ENCODE peak calls at places on chromosome 18, in nine cellular contexts. One of them, this sample, is unnamed.
A peak's percentile ranks its signal among the peaks of the same experiment; 100 is the strongest.

GRCh38 chr18:55968550-55968949 is 380.6 kb upstream of the TCF4 start:
- DNase-seq in fibroblast of pulmonary artery: no peak
- DNase-seq in NCI-H1092: no peak
- DNase-seq in GM12891: no peak
- DNase-seq in MCF 10A: peak; percentile 23
- DNase-seq in HEK293T: no peak
- DNase-seq in hypothalamus: no peak
- DNase-seq in non-pigmented ciliary epithelial cell: no peak
- DNase-seq in tibial artery: no peak
- DNase-seq in this sample: no peak

GRCh38 chr18:26455639-26456038 is 92.7 kb downstream of the KCTD1 start:
- DNase-seq in hypothalamus: no peak
- DNase-seq in GM12891: no peak
- DNase-seq in tibial artery: no peak
- DNase-seq in NCI-H1092: no peak
- DNase-seq in non-pigmented ciliary epithelial cell: no peak
- DNase-seq in HEK293T: no peak
- DNase-seq in MCF 10A: no peak
- DNase-seq in fibroblast of pulmonary artery: no peak
- DNase-seq in this sample: no peak

GRCh38 chr18:66872277-66872676 is 268.4 kb upstream of the CDH19 start:
- DNase-seq in non-pigmented ciliary epithelial cell: no peak
- DNase-seq in MCF 10A: peak; percentile 24
- DNase-seq in HEK293T: no peak
- DNase-seq in hypothalamus: no peak
- DNase-seq in tibial artery: no peak
- DNase-seq in fibroblast of pulmonary artery: peak; percentile 41
- DNase-seq in NCI-H1092: peak; percentile 3
- DNase-seq in GM12891: no peak
- DNase-seq in this sample: peak; percentile 12

GRCh38 chr18:62919109-62919838 is 203.9 kb downstream of the PHLPP1 start:
- DNase-seq in fibroblast of pulmonary artery: no peak
- DNase-seq in non-pigmented ciliary epithelial cell: no peak
- DNase-seq in MCF 10A: no peak
- DNase-seq in GM12891: no peak
- DNase-seq in tibial artery: no peak
- DNase-seq in HEK293T: no peak
- DNase-seq in hypothalamus: no peak
- DNase-seq in NCI-H1092: no peak
- DNase-seq in this sample: no peak

GRCh38 chr18:68234115-68234514 is 480.8 kb downstream of the TMX3 start:
- DNase-seq in HEK293T: no peak
- DNase-seq in GM12891: no peak
- DNase-seq in MCF 10A: no peak
- DNase-seq in hypothalamus: no peak
- DNase-seq in NCI-H1092: no peak
- DNase-seq in tibial artery: no peak
- DNase-seq in fibroblast of pulmonary artery: peak; percentile 23
- DNase-seq in non-pigmented ciliary epithelial cell: no peak
- DNase-seq in this sample: no peak

GRCh38 chr18:51151568-51152511 is 45.6 kb downstream of the MEX3C start:
- DNase-seq in hypothalamus: no peak
- DNase-seq in non-pigmented ciliary epithelial cell: no peak
- DNase-seq in fibroblast of pulmonary artery: no peak
- DNase-seq in MCF 10A: no peak
- DNase-seq in tibial artery: no peak
- DNase-seq in GM12891: no peak
- DNase-seq in NCI-H1092: no peak
- DNase-seq in HEK293T: no peak
- DNase-seq in this sample: peak; percentile 57

GRCh38 chr18:12003894-12004293 is 22.6 kb downstream of the IMPA2 start:
- DNase-seq in HEK293T: no peak
- DNase-seq in non-pigmented ciliary epithelial cell: no peak
- DNase-seq in fibroblast of pulmonary artery: no peak
- DNase-seq in NCI-H1092: no peak
- DNase-seq in tibial artery: no peak
- DNase-seq in hypothalamus: no peak
- DNase-seq in MCF 10A: no peak
- DNase-seq in GM12891: no peak
- DNase-seq in this sample: no peak

GRCh38 chr18:55589625-55590291 is 1.8 kb upstream of the TCF4 start:
- DNase-seq in MCF 10A: peak; percentile 94
- DNase-seq in NCI-H1092: peak; percentile 97
- DNase-seq in fibroblast of pulmonary artery: peak; percentile 98
- DNase-seq in non-pigmented ciliary epithelial cell: peak; percentile 78
- DNase-seq in hypothalamus: peak; percentile 75
- DNase-seq in tibial artery: peak; percentile 98
- DNase-seq in HEK293T: peak; percentile 80
- DNase-seq in GM12891: peak; percentile 66
- DNase-seq in this sample: peak; percentile 77

GRCh38 chr18:36662000-36662399 is 166.8 kb downstream of the TPGS2 start:
- DNase-seq in HEK293T: no peak
- DNase-seq in GM12891: no peak
- DNase-seq in MCF 10A: peak; percentile 31
- DNase-seq in NCI-H1092: peak; percentile 9
- DNase-seq in fibroblast of pulmonary artery: peak; percentile 30
- DNase-seq in hypothalamus: no peak
- DNase-seq in tibial artery: no peak
- DNase-seq in non-pigmented ciliary epithelial cell: no peak
- DNase-seq in this sample: no peak

GRCh38 chr18:75111673-75112485 is 97.1 kb downstream of the PTGR3 start:
- DNase-seq in HEK293T: no peak
- DNase-seq in MCF 10A: peak; percentile 19
- DNase-seq in hypothalamus: no peak
- DNase-seq in non-pigmented ciliary epithelial cell: no peak
- DNase-seq in GM12891: no peak
- DNase-seq in fibroblast of pulmonary artery: no peak
- DNase-seq in tibial artery: no peak
- DNase-seq in NCI-H1092: no peak
- DNase-seq in this sample: no peak

GRCh38 chr18:13137041-13137938 is 81.3 kb upstream of the LDLRAD4 start:
- DNase-seq in fibroblast of pulmonary artery: peak; percentile 17
- DNase-seq in GM12891: peak; percentile 52
- DNase-seq in tibial artery: no peak
- DNase-seq in non-pigmented ciliary epithelial cell: no peak
- DNase-seq in NCI-H1092: no peak
- DNase-seq in hypothalamus: no peak
- DNase-seq in HEK293T: no peak
- DNase-seq in MCF 10A: no peak
- DNase-seq in this sample: peak; percentile 78

GRCh38 chr18:71450258-71450657 is 1093.9 kb downstream of the CBLN2 start:
- DNase-seq in GM12891: no peak
- DNase-seq in HEK293T: no peak
- DNase-seq in MCF 10A: no peak
- DNase-seq in hypothalamus: no peak
- DNase-seq in tibial artery: no peak
- DNase-seq in NCI-H1092: peak; percentile 48
- DNase-seq in non-pigmented ciliary epithelial cell: no peak
- DNase-seq in fibroblast of pulmonary artery: no peak
- DNase-seq in this sample: no peak

GRCh38 chr18:24538421-24539264 is 78.2 kb downstream of the HRH4 start:
- DNase-seq in tibial artery: no peak
- DNase-seq in GM12891: no peak
- DNase-seq in MCF 10A: no peak
- DNase-seq in non-pigmented ciliary epithelial cell: no peak
- DNase-seq in hypothalamus: no peak
- DNase-seq in HEK293T: peak; percentile 42
- DNase-seq in NCI-H1092: no peak
- DNase-seq in fibroblast of pulmonary artery: no peak
- DNase-seq in this sample: no peak

GRCh38 chr18:22493940-22494339 is 76.2 kb upstream of the CTAGE1 start:
- DNase-seq in tibial artery: no peak
- DNase-seq in GM12891: no peak
- DNase-seq in fibroblast of pulmonary artery: peak; percentile 37
- DNase-seq in NCI-H1092: no peak
- DNase-seq in non-pigmented ciliary epithelial cell: no peak
- DNase-seq in hypothalamus: no peak
- DNase-seq in MCF 10A: no peak
- DNase-seq in HEK293T: no peak
- DNase-seq in this sample: no peak

GRCh38 chr18:9827856-9828793 is 57.6 kb upstream of the TXNDC2 start:
- DNase-seq in HEK293T: no peak
- DNase-seq in NCI-H1092: no peak
- DNase-seq in hypothalamus: no peak
- DNase-seq in GM12891: no peak
- DNase-seq in MCF 10A: peak; percentile 100
- DNase-seq in non-pigmented ciliary epithelial cell: peak; percentile 98
- DNase-seq in fibroblast of pulmonary artery: peak; percentile 99
- DNase-seq in tibial artery: peak; percentile 72
- DNase-seq in this sample: no peak

GRCh38 chr18:48038636-48039035 is 108.2 kb upstream of the SMAD2 start:
- DNase-seq in fibroblast of pulmonary artery: no peak
- DNase-seq in NCI-H1092: no peak
- DNase-seq in tibial artery: peak; percentile 20
- DNase-seq in non-pigmented ciliary epithelial cell: no peak
- DNase-seq in GM12891: no peak
- DNase-seq in MCF 10A: no peak
- DNase-seq in HEK293T: no peak
- DNase-seq in hypothalamus: no peak
- DNase-seq in this sample: no peak

GRCh38 chr18:2970344-2970743 is 42.6 kb downstream of the LPIN2 start:
- DNase-seq in MCF 10A: no peak
- DNase-seq in tibial artery: no peak
- DNase-seq in hypothalamus: no peak
- DNase-seq in HEK293T: no peak
- DNase-seq in GM12891: no peak
- DNase-seq in fibroblast of pulmonary artery: no peak
- DNase-seq in non-pigmented ciliary epithelial cell: no peak
- DNase-seq in NCI-H1092: no peak
- DNase-seq in this sample: no peak

GRCh38 chr18:28718696-28719095 is 541.8 kb upstream of the CDH2 start:
- DNase-seq in tibial artery: no peak
- DNase-seq in non-pigmented ciliary epithelial cell: no peak
- DNase-seq in hypothalamus: no peak
- DNase-seq in HEK293T: no peak
- DNase-seq in fibroblast of pulmonary artery: no peak
- DNase-seq in GM12891: no peak
- DNase-seq in MCF 10A: no peak
- DNase-seq in NCI-H1092: no peak
- DNase-seq in this sample: no peak

GRCh38 chr18:80159713-80160636 is 50.9 kb downstream of the ADNP2 start:
- DNase-seq in MCF 10A: no peak
- DNase-seq in fibroblast of pulmonary artery: peak; percentile 51
- DNase-seq in NCI-H1092: no peak
- DNase-seq in HEK293T: no peak
- DNase-seq in non-pigmented ciliary epithelial cell: no peak
- DNase-seq in tibial artery: no peak
- DNase-seq in hypothalamus: no peak
- DNase-seq in GM12891: peak; percentile 61
- DNase-seq in this sample: peak; percentile 55

GRCh38 chr18:36181898-36182506 is 5.3 kb upstream of the MOCOS start:
- DNase-seq in GM12891: no peak
- DNase-seq in hypothalamus: no peak
- DNase-seq in HEK293T: no peak
- DNase-seq in non-pigmented ciliary epithelial cell: no peak
- DNase-seq in tibial artery: no peak
- DNase-seq in MCF 10A: no peak
- DNase-seq in NCI-H1092: no peak
- DNase-seq in fibroblast of pulmonary artery: peak; percentile 35
- DNase-seq in this sample: no peak

GRCh38 chr18:70982292-70982691 is 693.4 kb downstream of the SOCS6 start:
- DNase-seq in fibroblast of pulmonary artery: no peak
- DNase-seq in non-pigmented ciliary epithelial cell: no peak
- DNase-seq in MCF 10A: no peak
- DNase-seq in hypothalamus: no peak
- DNase-seq in HEK293T: no peak
- DNase-seq in tibial artery: no peak
- DNase-seq in NCI-H1092: no peak
- DNase-seq in GM12891: no peak
- DNase-seq in this sample: no peak

GRCh38 chr18:76980663-76981387 is 151.8 kb downstream of the MBP start:
- DNase-seq in hypothalamus: no peak
- DNase-seq in NCI-H1092: no peak
- DNase-seq in MCF 10A: no peak
- DNase-seq in fibroblast of pulmonary artery: no peak
- DNase-seq in HEK293T: no peak
- DNase-seq in tibial artery: no peak
- DNase-seq in GM12891: no peak
- DNase-seq in non-pigmented ciliary epithelial cell: no peak
- DNase-seq in this sample: no peak

GRCh38 chr18:24270937-24271380 is 126.7 kb downstream of the OSBPL1A start:
- DNase-seq in GM12891: no peak
- DNase-seq in NCI-H1092: no peak
- DNase-seq in hypothalamus: no peak
- DNase-seq in non-pigmented ciliary epithelial cell: peak; percentile 18
- DNase-seq in fibroblast of pulmonary artery: peak; percentile 44
- DNase-seq in HEK293T: peak; percentile 25
- DNase-seq in MCF 10A: peak; percentile 57
- DNase-seq in tibial artery: no peak
- DNase-seq in this sample: no peak

GRCh38 chr18:51890762-51891161 is 449.2 kb upstream of the DCC start:
- DNase-seq in hypothalamus: no peak
- DNase-seq in MCF 10A: peak; percentile 87
- DNase-seq in NCI-H1092: peak; percentile 82
- DNase-seq in fibroblast of pulmonary artery: peak; percentile 0
- DNase-seq in non-pigmented ciliary epithelial cell: no peak
- DNase-seq in GM12891: no peak
- DNase-seq in HEK293T: no peak
- DNase-seq in tibial artery: no peak
- DNase-seq in this sample: no peak

GRCh38 chr18:74419761-74420160 is 37.3 kb downstream of the DIPK1C start:
- DNase-seq in fibroblast of pulmonary artery: no peak
- DNase-seq in NCI-H1092: no peak
- DNase-seq in HEK293T: no peak
- DNase-seq in GM12891: no peak
- DNase-seq in MCF 10A: no peak
- DNase-seq in hypothalamus: no peak
- DNase-seq in non-pigmented ciliary epithelial cell: no peak
- DNase-seq in tibial artery: no peak
- DNase-seq in this sample: no peak

This sample was measured in GM13977.